ENCODE peak calls at places on chromosomes 7 and 10, in four cellular contexts. E, N, V and S are unnamed samples.

GRCh38 chr10:90732581-90732980 is 125.3 kb downstream of the HTR7 start:
- DNase-seq in V (no peak), N (no peak), E (no peak), S (no peak)

GRCh38 chr10:24882047-24882698 is 70.2 kb downstream of the PRTFDC1 start:
- DNase-seq in N (peak; percentile 84), V (no peak), E (no peak), S (no peak)

GRCh38 chr7:40546616-40547501 is 412.1 kb downstream of the SUGCT start:
- DNase-seq in N (no peak), E (no peak), V (no peak), S (no peak)

GRCh38 chr7:13414661-13415105 is 574.8 kb downstream of the ETV1 start:
- DNase-seq in E (no peak), V (no peak), N (peak; percentile 54), S (no peak)

GRCh38 chr10:119041332-119041731 is 11.8 kb downstream of the NANOS1 start:
- DNase-seq in V (no peak), E (no peak), N (no peak), S (no peak)

GRCh38 chr7:45446195-45446944 is 127.8 kb upstream of the ADCY1 start:
- DNase-seq in E (no peak), N (peak; percentile 54), V (no peak), S (no peak)

GRCh38 chr7:50333266-50333665 is 28.8 kb downstream of the IKZF1 start:
- DNase-seq in V (no peak), N (no peak), E (no peak), S (no peak)

GRCh38 chr10:132715791-132716680 is 69.9 kb downstream of the NKX6-2 start:
- DNase-seq in E (no peak), N (no peak), V (no peak), S (no peak)

GRCh38 chr7:66697451-66698438 is 42.8 kb upstream of the RABGEF1 start:
- DNase-seq in E (no peak), V (no peak), N (peak; percentile 52), S (no peak)

GRCh38 chr7:135857519-135858274 is 109.1 kb upstream of the FAM180A start:
- DNase-seq in N (no peak), V (no peak), E (no peak), S (no peak)